ENCODE peak calls at places on chromosomes 7 and 10, in seven cellular contexts. One of them, this sample, is unnamed. For H3K27me3 and H3K9me3, the result is how much of the 10 kb centered on the place peaks cover.

GRCh38 chr7:95811846-95812445 is 39.6 kb downstream of the DYNC1I1 start:
- DNase-seq in aorta: no peak
- DNase-seq in PC-3: no peak
- DNase-seq in psoas muscle: no peak
- DNase-seq in ascending aorta: no peak
- DNase-seq in Peyer's patch: no peak
- DNase-seq in body of pancreas: peak
- DNase-seq in this sample: no peak

GRCh38 chr7:92437956-92438491 is 9.3 kb upstream of the GATAD1 start:
- DNase-seq in aorta: no peak
- DNase-seq in ascending aorta: no peak
- DNase-seq in PC-3: no peak
- DNase-seq in Peyer's patch: no peak
- DNase-seq in psoas muscle: no peak
- DNase-seq in body of pancreas: no peak
- DNase-seq in this sample: no peak

GRCh38 chr10:7817576-7817975 is 729 bp upstream of the TAF3 start:
- DNase-seq in Peyer's patch: no peak
- DNase-seq in aorta: no peak
- DNase-seq in PC-3: no peak
- DNase-seq in body of pancreas: no peak
- DNase-seq in ascending aorta: no peak
- DNase-seq in psoas muscle: no peak
- DNase-seq in this sample: no peak

GRCh38 chr10:92413011-92413410 is 122.0 kb downstream of the MARCHF5 start:
- DNase-seq in body of pancreas: no peak
- DNase-seq in psoas muscle: no peak
- DNase-seq in aorta: no peak
- DNase-seq in ascending aorta: no peak
- DNase-seq in PC-3: no peak
- DNase-seq in Peyer's patch: no peak
- DNase-seq in this sample: no peak

GRCh38 chr10:95242581-95243317 is 48.1 kb downstream of the PDLIM1 start:
- DNase-seq in ascending aorta: no peak
- DNase-seq in body of pancreas: peak
- DNase-seq in aorta: no peak
- DNase-seq in PC-3: peak
- DNase-seq in Peyer's patch: no peak
- DNase-seq in psoas muscle: no peak
- DNase-seq in this sample: no peak

GRCh38 chr7:23615331-23615730 is 18.1 kb downstream of the CCDC126 start:
- DNase-seq in ascending aorta: no peak
- DNase-seq in Peyer's patch: no peak
- DNase-seq in aorta: no peak
- DNase-seq in PC-3: no peak
- DNase-seq in psoas muscle: no peak
- DNase-seq in body of pancreas: no peak
- DNase-seq in this sample: no peak

GRCh38 chr7:16579216-16579615 is 52.6 kb downstream of the LRRC72 start:
- DNase-seq in aorta: no peak
- DNase-seq in ascending aorta: no peak
- DNase-seq in PC-3: no peak
- DNase-seq in body of pancreas: no peak
- DNase-seq in Peyer's patch: no peak
- DNase-seq in psoas muscle: no peak
- DNase-seq in this sample: no peak

GRCh38 chr10:57338823-57339558 is 928.7 kb downstream of the IPMK start:
- DNase-seq in aorta: no peak
- DNase-seq in body of pancreas: peak
- DNase-seq in PC-3: peak
- DNase-seq in Peyer's patch: no peak
- DNase-seq in ascending aorta: no peak
- DNase-seq in psoas muscle: no peak
- DNase-seq in this sample: no peak

GRCh38 chr10:68406815-68407585 is at the start of gene RUFY2:
- DNase-seq in PC-3: peak
- DNase-seq in Peyer's patch: peak
- DNase-seq in psoas muscle: peak
- DNase-seq in body of pancreas: peak
- DNase-seq in aorta: peak
- DNase-seq in ascending aorta: peak
- DNase-seq in this sample: peak

GRCh38 chr10:68402271-68402670 is 4.8 kb downstream of the RUFY2 start:
- DNase-seq in body of pancreas: no peak
- DNase-seq in Peyer's patch: no peak
- DNase-seq in aorta: no peak
- DNase-seq in PC-3: no peak
- DNase-seq in ascending aorta: no peak
- DNase-seq in psoas muscle: no peak
- DNase-seq in this sample: no peak

GRCh38 chr10:68406111-68406814 is 814 bp downstream of the RUFY2 start:
- DNase-seq in body of pancreas: peak
- DNase-seq in psoas muscle: peak
- DNase-seq in Peyer's patch: peak
- DNase-seq in PC-3: peak
- DNase-seq in ascending aorta: peak
- DNase-seq in aorta: peak
- DNase-seq in this sample: no peak

GRCh38 chr10:68408898-68409518 is 1.9 kb upstream of the RUFY2 start:
- DNase-seq in PC-3: no peak
- DNase-seq in psoas muscle: no peak
- DNase-seq in ascending aorta: no peak
- DNase-seq in Peyer's patch: no peak
- DNase-seq in body of pancreas: no peak
- DNase-seq in aorta: no peak
- DNase-seq in this sample: no peak

DNA sequence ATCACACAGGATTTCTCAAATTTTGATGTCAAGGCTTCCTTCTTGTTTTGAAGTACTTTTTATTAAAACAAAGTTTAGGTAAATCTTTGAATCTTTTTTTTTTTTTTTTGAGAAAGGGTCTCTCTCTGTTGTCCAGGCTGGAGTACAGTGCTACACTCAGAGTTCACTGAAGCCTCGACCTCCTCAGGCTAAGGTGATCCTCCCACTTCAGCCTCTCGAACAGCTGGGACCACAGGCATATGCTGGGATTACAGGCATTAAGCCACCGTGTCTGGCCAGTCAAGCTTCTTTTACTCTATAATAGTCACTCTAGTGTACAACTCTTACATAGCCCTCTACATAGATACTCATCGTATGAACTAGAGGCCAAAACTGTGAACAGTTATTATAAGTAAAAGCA is 3.4 kb downstream of the RUFY2 start:
- DNase-seq in psoas muscle: no peak
- DNase-seq in Peyer's patch: no peak
- DNase-seq in PC-3: no peak
- DNase-seq in ascending aorta: no peak
- DNase-seq in aorta: no peak
- DNase-seq in body of pancreas: no peak
- DNase-seq in this sample: no peak
- H3K27me3 ChIP-seq in psoas muscle: under half
- H3K27me3 ChIP-seq in Peyer's patch: under half
- H3K27me3 ChIP-seq in PC-3: under half
- H3K27me3 ChIP-seq in ascending aorta: under half
- H3K27me3 ChIP-seq in aorta: under half
- H3K27me3 ChIP-seq in body of pancreas: under half
- H3K27me3 ChIP-seq in this sample: under half

GRCh38 chr7:50531928-50532327 is 33.3 kb downstream of the DDC start:
- DNase-seq in ascending aorta: no peak
- DNase-seq in aorta: no peak
- DNase-seq in PC-3: peak
- DNase-seq in body of pancreas: no peak
- DNase-seq in Peyer's patch: no peak
- DNase-seq in psoas muscle: no peak
- DNase-seq in this sample: no peak

GRCh38 chr7:50528266-50529092 is 36.7 kb downstream of the DDC start:
- DNase-seq in psoas muscle: no peak
- DNase-seq in body of pancreas: peak
- DNase-seq in aorta: no peak
- DNase-seq in PC-3: no peak
- DNase-seq in ascending aorta: no peak
- DNase-seq in Peyer's patch: no peak
- DNase-seq in this sample: no peak

GRCh38 chr7:50530771-50531170 is 34.4 kb downstream of the DDC start:
- DNase-seq in Peyer's patch: no peak
- DNase-seq in aorta: no peak
- DNase-seq in body of pancreas: no peak
- DNase-seq in ascending aorta: no peak
- DNase-seq in psoas muscle: no peak
- DNase-seq in PC-3: no peak
- DNase-seq in this sample: no peak

GRCh38 chr7:50531401-50531906 is 33.8 kb downstream of the DDC start:
- DNase-seq in PC-3: peak
- DNase-seq in Peyer's patch: no peak
- DNase-seq in psoas muscle: no peak
- DNase-seq in aorta: no peak
- DNase-seq in body of pancreas: peak
- DNase-seq in ascending aorta: no peak
- DNase-seq in this sample: no peak

GRCh38 chr7:50529093-50529862 is 35.9 kb downstream of the DDC start:
- DNase-seq in PC-3: no peak
- DNase-seq in aorta: no peak
- DNase-seq in Peyer's patch: no peak
- DNase-seq in ascending aorta: no peak
- DNase-seq in psoas muscle: no peak
- DNase-seq in body of pancreas: no peak
- DNase-seq in this sample: no peak
- H3K27ac ChIP-seq in PC-3: no peak
- H3K27ac ChIP-seq in aorta: no peak
- H3K27ac ChIP-seq in Peyer's patch: no peak
- H3K27ac ChIP-seq in ascending aorta: no peak
- H3K27ac ChIP-seq in psoas muscle: no peak
- H3K27ac ChIP-seq in body of pancreas: no peak
- H3K27ac ChIP-seq in this sample: no peak

DNA sequence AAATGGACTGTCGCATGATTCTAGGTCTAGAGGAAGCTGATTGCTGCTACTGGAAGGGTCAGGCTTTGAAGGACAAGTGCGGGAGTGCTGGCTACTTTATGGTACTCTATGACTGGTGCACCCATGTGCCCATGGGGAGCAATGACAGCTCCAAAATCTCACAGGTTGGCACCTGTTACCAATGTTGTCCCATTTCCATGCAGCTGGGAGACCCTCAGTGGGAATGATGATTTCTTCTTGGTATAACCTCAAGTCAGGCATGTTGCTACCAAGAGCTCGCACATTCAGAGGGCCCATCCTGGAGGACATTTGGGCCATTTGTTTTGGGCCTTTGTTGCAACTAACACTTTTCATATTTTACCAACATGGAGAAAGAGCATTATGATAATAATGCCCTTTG is 174.4 kb downstream of the PRKCQ start:
- DNase-seq in Peyer's patch: no peak
- DNase-seq in PC-3: no peak
- DNase-seq in ascending aorta: no peak
- DNase-seq in psoas muscle: no peak
- DNase-seq in aorta: no peak
- DNase-seq in body of pancreas: no peak
- DNase-seq in this sample: no peak
- H3K9me3 ChIP-seq in Peyer's patch: under half
- H3K9me3 ChIP-seq in PC-3: under half
- H3K9me3 ChIP-seq in ascending aorta: under half
- H3K9me3 ChIP-seq in psoas muscle: under half
- H3K9me3 ChIP-seq in aorta: under half
- H3K9me3 ChIP-seq in body of pancreas: under half
- H3K9me3 ChIP-seq in this sample: under half

GRCh38 chr7:43170571-43170970 is 58.1 kb downstream of the HECW1 start:
- DNase-seq in body of pancreas: no peak
- DNase-seq in Peyer's patch: no peak
- DNase-seq in aorta: no peak
- DNase-seq in ascending aorta: no peak
- DNase-seq in psoas muscle: no peak
- DNase-seq in PC-3: no peak
- DNase-seq in this sample: no peak

GRCh38 chr7:43179393-43179792 is 66.9 kb downstream of the HECW1 start:
- DNase-seq in Peyer's patch: no peak
- DNase-seq in psoas muscle: no peak
- DNase-seq in aorta: no peak
- DNase-seq in body of pancreas: no peak
- DNase-seq in ascending aorta: no peak
- DNase-seq in PC-3: no peak
- DNase-seq in this sample: no peak

DNA sequence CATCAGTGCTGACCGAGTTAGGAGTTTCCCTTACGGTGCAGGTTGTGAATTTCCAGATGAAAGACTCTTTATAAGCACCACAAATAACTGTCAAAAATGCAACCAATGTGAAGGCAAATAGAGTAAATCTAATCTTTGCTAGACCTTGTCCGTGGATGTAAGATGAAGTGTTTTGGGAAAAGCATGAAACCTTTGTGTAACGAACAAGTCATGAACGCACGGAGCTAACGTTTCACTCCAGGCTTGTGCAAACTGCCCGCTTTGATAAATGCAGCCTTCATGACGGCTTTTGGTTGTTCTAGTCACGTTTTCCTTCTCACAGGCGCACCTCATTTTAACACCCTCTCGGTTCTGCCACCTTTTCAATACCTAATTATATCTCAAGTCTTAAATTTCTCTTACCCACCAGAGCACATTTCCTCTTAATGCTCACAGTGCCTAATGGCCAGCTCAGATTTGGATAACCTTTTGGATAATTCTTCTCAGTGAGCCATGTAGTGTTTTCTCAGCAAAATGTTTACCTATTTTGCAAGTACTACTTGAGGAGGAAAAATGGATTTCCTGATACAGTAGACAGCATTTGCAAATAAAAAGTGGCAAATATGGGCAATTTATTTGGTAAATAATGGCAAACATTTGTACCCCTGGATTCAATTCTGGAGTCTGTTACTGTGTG is 63.2 kb downstream of the HECW1 start:
- DNase-seq in ascending aorta: no peak
- DNase-seq in body of pancreas: no peak
- DNase-seq in PC-3: no peak
- DNase-seq in Peyer's patch: no peak
- DNase-seq in psoas muscle: no peak
- DNase-seq in aorta: no peak
- DNase-seq in this sample: no peak
- H3K27me3 ChIP-seq in ascending aorta: under half
- H3K27me3 ChIP-seq in body of pancreas: under half
- H3K27me3 ChIP-seq in PC-3: under half
- H3K27me3 ChIP-seq in Peyer's patch: under half
- H3K27me3 ChIP-seq in psoas muscle: under half
- H3K27me3 ChIP-seq in aorta: under half
- H3K27me3 ChIP-seq in this sample: under half

This sample was measured in effector memory CD4-positive, alpha-beta T cell.